ENCODE peak calls at places on chromosomes 6 and 20, in nine cellular contexts. B is astrocyte; S is CD8-positive, alpha-beta T cell; W is tibial artery; Q is heart right ventricle; F is heart left ventricle; A is transverse colon; J is SK-N-SH; G is naive thymus-derived CD4-positive, alpha-beta T cell. V is an unnamed sample. For H3K27me3, H3K36me3 and H3K9me3, the result is how much of the 10 kb centered on the place peaks cover.

GRCh38 chr20:37201827-37202162 is 22.4 kb upstream of the MROH8 start:
- DNase-seq in B (no peak), S (no peak), W (no peak), Q (no peak), F (no peak), A (no peak), J (peak), G (no peak), V (no peak)

GRCh38 chr6:2259002-2259494 is 13.6 kb upstream of the GMDS start:
- DNase-seq in B (no peak), S (no peak), W (no peak), Q (no peak), F (no peak), A (peak), J (no peak), G (no peak), V (no peak)

GRCh38 chr20:64077876-64078551 is 1.3 kb downstream of the RGS19 start:
- DNase-seq in B (no peak), S (no peak), W (no peak), Q (no peak), F (no peak), A (peak), J (no peak), G (peak), V (no peak)

GRCh38 chr6:154284313-154284853 is 72.2 kb downstream of the IPCEF1 start:
- DNase-seq in B (no peak), S (no peak), W (no peak), Q (no peak), F (no peak), A (no peak), J (no peak), G (no peak), V (no peak)

GRCh38 chr20:17541996-17542395 is 10.8 kb upstream of the BFSP1 start:
- DNase-seq in B (peak), S (no peak), W (peak), Q (no peak), F (no peak), A (no peak), J (no peak), G (no peak), V (no peak)

GRCh38 chr6:56513631-56514030 is 129.1 kb downstream of the DST start:
- DNase-seq in B (no peak), S (no peak), W (no peak), Q (no peak), F (no peak), A (no peak), J (no peak), G (no peak), V (no peak)

GRCh38 chr6:28838289-28838633 is 85.5 kb downstream of the TRIM27 start:
- DNase-seq in B (no peak), S (peak), W (no peak), Q (peak), F (peak), A (peak), J (no peak), G (peak), V (no peak)

GRCh38 chr6:104711371-104711770 is 148.3 kb downstream of the HACE1 start:
- DNase-seq in B (peak), S (no peak), W (no peak), Q (no peak), F (no peak), A (no peak), J (no peak), G (no peak), V (no peak)

GRCh38 chr6:90187437-90188049 is 109.1 kb downstream of the BACH2 start:
- DNase-seq in B (no peak), S (no peak), W (no peak), Q (no peak), F (no peak), A (no peak), J (peak), G (peak), V (no peak)

GRCh38 chr6:35265523-35265922 is 6.0 kb downstream of the ZNF76 start:
- DNase-seq in B (no peak), S (no peak), W (no peak), Q (no peak), F (no peak), A (no peak), J (no peak), G (no peak), V (no peak)

GRCh38 chr6:168609026-168609685 is 168.2 kb downstream of the SMOC2 start:
- DNase-seq in B (no peak), S (no peak), W (no peak), Q (no peak), F (no peak), A (no peak), J (no peak), G (no peak), V (no peak)

GRCh38 chr6:15888798-15889772 is 226.3 kb upstream of the DTNBP1 start:
- DNase-seq in B (no peak), S (no peak), W (no peak), Q (no peak), F (no peak), A (no peak), J (no peak), G (no peak), V (no peak)

GRCh38 chr6:143079325-143079640 is 18.6 kb downstream of the AIG1 start:
- DNase-seq in B (no peak), S (no peak), W (no peak), Q (no peak), F (no peak), A (no peak), J (no peak), G (no peak), V (no peak)

GRCh38 chr6:6712258-6712978 is 123.9 kb downstream of the LY86 start:
- DNase-seq in B (peak), S (no peak), W (no peak), Q (no peak), F (no peak), A (peak), J (no peak), G (no peak), V (no peak)

GRCh38 chr6:5260661-5261544 is at the start of the genes FARS2 and LYRM4:
- DNase-seq in B (peak), S (peak), W (peak), Q (peak), F (peak), A (peak), J (peak), G (peak), V (peak)

GRCh38 chr20:33731693-33732165 is at the start of gene ZNF341:
- DNase-seq in B (no peak), S (peak), W (peak), Q (peak), F (peak), A (peak), J (peak), G (no peak), V (no peak)

GRCh38 chr6:21348462-21349195 is 244.9 kb upstream of the SOX4 start:
- DNase-seq in B (peak), S (no peak), W (no peak), Q (peak), F (no peak), A (no peak), J (no peak), G (no peak), V (no peak)

GRCh38 chr6:169789146-169789943 is 37.9 kb downstream of the ERMARD start:
- DNase-seq in B (no peak), S (no peak), W (peak), Q (no peak), F (no peak), A (no peak), J (no peak), G (no peak), V (no peak)

GRCh38 chr20:51067792-51068191 is 44.9 kb upstream of the KCNG1 start:
- DNase-seq in B (no peak), S (no peak), W (no peak), Q (no peak), F (no peak), A (no peak), J (no peak), G (no peak), V (no peak)

DNA sequence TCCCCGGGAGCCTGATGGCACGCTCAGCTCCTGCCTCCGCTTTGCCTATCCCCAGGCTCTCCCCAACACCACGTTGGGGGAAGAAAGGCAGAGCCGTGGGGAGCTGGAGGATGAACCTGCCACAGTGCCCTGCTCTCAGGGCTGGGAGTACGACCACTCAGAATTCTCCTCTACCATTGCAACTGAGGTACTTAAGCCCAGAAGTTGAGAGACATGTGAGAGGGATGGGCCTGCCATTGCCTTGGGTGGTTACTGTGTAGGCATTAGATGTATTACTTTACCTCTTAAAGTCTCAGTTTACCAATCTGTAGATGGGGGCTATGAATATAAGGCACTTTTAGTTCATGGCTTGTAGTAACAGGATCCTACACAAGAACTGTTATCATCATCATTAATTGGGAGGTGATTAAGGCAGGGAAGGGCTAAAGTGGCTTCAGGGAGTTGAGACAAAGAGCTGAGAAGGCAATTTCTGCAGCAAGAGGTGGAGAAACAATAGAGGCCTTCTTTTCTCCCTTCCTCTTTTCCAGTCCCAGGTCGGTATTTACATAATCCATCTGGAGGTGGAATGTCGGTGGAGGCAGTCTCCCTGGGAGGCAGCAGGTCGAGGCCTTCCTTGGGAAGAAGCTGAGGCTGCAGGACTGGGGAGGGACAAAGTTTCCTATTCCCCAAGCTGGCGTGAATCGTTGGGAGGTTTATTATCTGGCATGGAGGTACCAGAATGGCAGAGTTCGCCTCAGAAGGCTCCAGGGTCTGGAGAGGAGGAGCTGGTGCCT is 691 bp downstream of the SLC22A7 start:
- DNase-seq in B (no peak), S (no peak), W (no peak), Q (no peak), F (no peak), A (no peak), J (no peak), G (no peak), V (no peak)
- H3K27me3 ChIP-seq in B (under half), S (under half), W (under half), Q (under half), F (under half), A (under half), J (under half), G (under half), V (under half)

GRCh38 chr20:1448081-1448627 is 18.5 kb downstream of the NSFL1C start:
- DNase-seq in B (no peak), S (no peak), W (no peak), Q (no peak), F (no peak), A (no peak), J (no peak), G (no peak), V (no peak)
- H3K36me3 ChIP-seq in B (half or more), S (half or more), W (half or more), Q (half or more), F (half or more), A (under half), J (half or more), G (half or more), V (under half)

GRCh38 chr6:88868559-88868860 is 94.9 kb downstream of the RNGTT start:
- DNase-seq in B (no peak), S (no peak), W (no peak), Q (no peak), F (no peak), A (no peak), J (no peak), G (no peak), V (no peak)

GRCh38 chr6:88871498-88871897 is 91.9 kb downstream of the RNGTT start:
- DNase-seq in B (no peak), S (no peak), W (no peak), Q (no peak), F (no peak), A (no peak), J (no peak), G (no peak), V (no peak)

GRCh38 chr6:88870728-88871330 is 92.6 kb downstream of the RNGTT start:
- DNase-seq in B (peak), S (no peak), W (no peak), Q (peak), F (peak), A (peak), J (peak), G (peak), V (peak)

GRCh38 chr6:88869263-88870023 is 94.0 kb downstream of the RNGTT start:
- DNase-seq in B (peak), S (no peak), W (no peak), Q (no peak), F (no peak), A (no peak), J (no peak), G (no peak), V (no peak)

GRCh38 chr6:88872962-88873361 is 90.5 kb downstream of the RNGTT start:
- DNase-seq in B (no peak), S (no peak), W (no peak), Q (no peak), F (no peak), A (no peak), J (no peak), G (no peak), V (no peak)
- H3K9me3 ChIP-seq in B (under half), S (under half), W (under half), Q (under half), F (under half), A (under half), J (under half), G (under half), V (under half)

DNA sequence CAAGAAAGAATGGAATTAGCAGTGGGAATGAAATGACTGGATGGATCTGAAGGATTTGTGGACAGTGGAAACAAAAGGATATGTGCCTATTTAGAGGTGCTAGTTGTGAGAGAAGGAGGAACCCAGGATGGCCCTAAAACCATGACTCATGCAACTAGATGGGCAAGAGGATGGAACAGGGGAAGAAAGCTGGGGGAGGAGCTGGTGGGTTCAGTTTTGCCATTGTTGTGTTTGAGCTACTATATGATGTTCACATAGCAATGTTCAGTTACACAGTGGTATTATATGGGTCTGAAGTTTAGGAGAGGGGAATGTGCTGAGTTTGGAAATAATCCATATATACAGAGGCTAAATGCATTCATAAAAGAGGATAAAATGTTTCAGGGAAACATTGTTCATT is 125.7 kb upstream of the SSTR4 start:
- DNase-seq in B (no peak), S (no peak), W (no peak), Q (no peak), F (no peak), A (no peak), J (no peak), G (no peak), V (no peak)
- H3K27me3 ChIP-seq in B (under half), S (under half), W (under half), Q (under half), F (under half), A (under half), J (under half), G (under half), V (under half)

GRCh38 chr20:23370873-23371272 is 8.9 kb downstream of the GZF1 start:
- DNase-seq in B (no peak), S (no peak), W (no peak), Q (no peak), F (no peak), A (no peak), J (no peak), G (no peak), V (no peak)

GRCh38 chr20:23374441-23374840 is 12.5 kb downstream of the GZF1 start:
- DNase-seq in B (no peak), S (no peak), W (no peak), Q (no peak), F (no peak), A (no peak), J (no peak), G (no peak), V (no peak)

GRCh38 chr20:23369424-23369823 is 7.4 kb downstream of the GZF1 start:
- DNase-seq in B (no peak), S (no peak), W (no peak), Q (no peak), F (no peak), A (no peak), J (no peak), G (no peak), V (no peak)

GRCh38 chr20:23370274-23370673 is 8.3 kb downstream of the GZF1 start:
- DNase-seq in B (no peak), S (no peak), W (no peak), Q (no peak), F (no peak), A (no peak), J (no peak), G (no peak), V (no peak)

GRCh38 chr20:23371496-23371895 is 9.5 kb downstream of the GZF1 start:
- DNase-seq in B (no peak), S (no peak), W (no peak), Q (no peak), F (no peak), A (no peak), J (no peak), G (no peak), V (no peak)
- H3K36me3 ChIP-seq in B (under half), S (under half), W (half or more), Q (under half), F (half or more), A (under half), J (half or more), G (under half), V (under half)

GRCh38 chr6:22755605-22756004 is 186.2 kb downstream of the HDGFL1 start:
- DNase-seq in B (no peak), S (no peak), W (no peak), Q (no peak), F (no peak), A (no peak), J (no peak), G (no peak), V (no peak)
- H3K9me3 ChIP-seq in B (under half), S (under half), W (under half), Q (under half), F (under half), A (under half), J (under half), G (under half), V (under half)